ENCODE peak calls at places on chromosomes 16 and 17, in seven cellular contexts. T is neuronal stem cell, A is IMR-90, L is mesendoderm, D is mesenchymal stem cell, S is H1, J is trophoblast cell. G is an unnamed sample.

GRCh38 chr17:76444518-76445311 is 8.2 kb downstream of the UBE2O start:
- DNase-seq in T (no peak), A (peak; percentile 55), L (peak; percentile 82), D (peak; percentile 49), S (no peak), J (no peak), G (peak; percentile 61)

GRCh38 chr16:49740190-49740589 is 115.7 kb downstream of the ZNF423 start:
- DNase-seq in T (no peak), A (no peak), L (no peak), D (no peak), S (no peak), J (no peak), G (no peak)

GRCh38 chr17:4472281-4472680 is 26.4 kb upstream of the SPNS2 start:
- DNase-seq in T (no peak), A (no peak), L (peak; percentile 34), D (no peak), S (no peak), J (peak; percentile 86), G (no peak)

GRCh38 chr17:38925263-38925995 is at the start of gene LASP1NB:
- DNase-seq in T (no peak), A (peak; percentile 70), L (peak; percentile 77), D (no peak), S (no peak), J (no peak), G (peak; percentile 89)

GRCh38 chr16:46728804-46729203 is 19.3 kb downstream of the MYLK3 start:
- DNase-seq in T (no peak), A (no peak), L (no peak), D (no peak), S (no peak), J (no peak), G (no peak)

GRCh38 chr16:69579783-69580182 is 14.0 kb downstream of the NFAT5 start:
- DNase-seq in T (no peak), A (no peak), L (no peak), D (no peak), S (no peak), J (no peak), G (no peak)

GRCh38 chr17:65064452-65065019 is 8.0 kb upstream of the GNA13 start:
- DNase-seq in T (no peak), A (peak; percentile 88), L (peak; percentile 95), D (peak; percentile 84), S (no peak), J (no peak), G (peak; percentile 43)

GRCh38 chr16:48381201-48381600 is 4.0 kb downstream of the SIAH1 start:
- DNase-seq in T (no peak), A (peak; percentile 44), L (no peak), D (peak; percentile 27), S (no peak), J (peak; percentile 36), G (no peak)

GRCh38 chr17:44878627-44879221 is 20.5 kb downstream of the EFTUD2 start:
- DNase-seq in T (no peak), A (peak; percentile 38), L (peak; percentile 20), D (peak; percentile 52), S (no peak), J (peak; percentile 68), G (no peak)

GRCh38 chr17:39223907-39224777 is 1.6 kb downstream of the STAC2 start:
- DNase-seq in T (no peak), A (no peak), L (no peak), D (no peak), S (no peak), J (no peak), G (no peak)

GRCh38 chr16:57801856-57802634 is at the start of gene KIFC3:
- DNase-seq in T (no peak), A (peak; percentile 72), L (peak; percentile 78), D (peak; percentile 82), S (no peak), J (peak; percentile 47), G (peak; percentile 49)

GRCh38 chr17:17353625-17354484 is 50.7 kb downstream of the NT5M start:
- DNase-seq in T (no peak), A (no peak), L (no peak), D (no peak), S (no peak), J (no peak), G (no peak)

GRCh38 chr17:62857526-62857925 is 49.4 kb upstream of the MARCHF10 start:
- DNase-seq in T (no peak), A (no peak), L (no peak), D (no peak), S (no peak), J (no peak), G (no peak)

GRCh38 chr17:57585341-57586098 is 159.6 kb downstream of the CCDC182 start:
- DNase-seq in T (no peak), A (no peak), L (no peak), D (no peak), S (no peak), J (peak; percentile 5), G (no peak)

GRCh38 chr17:41082565-41083136 is 1.3 kb upstream of the KRTAP4-7 start:
- DNase-seq in T (no peak), A (peak; percentile 35), L (no peak), D (no peak), S (no peak), J (peak; percentile 70), G (no peak)

GRCh38 chr17:60586288-60586974 is 13.6 kb upstream of the PPM1D start:
- DNase-seq in T (no peak), A (peak; percentile 13), L (peak; percentile 44), D (peak; percentile 22), S (no peak), J (peak; percentile 54), G (peak; percentile 67)

GRCh38 chr17:69592692-69593350 is 178.3 kb downstream of the MAP2K6 start:
- DNase-seq in T (no peak), A (peak; percentile 93), L (no peak), D (no peak), S (no peak), J (peak; percentile 87), G (no peak)

GRCh38 chr17:50848039-50848438 is 12.7 kb downstream of the WFIKKN2 start:
- DNase-seq in T (no peak), A (no peak), L (no peak), D (no peak), S (no peak), J (no peak), G (peak; percentile 15)

GRCh38 chr16:88882358-88883030 is 16.0 kb upstream of the PABPN1L start:
- DNase-seq in T (no peak), A (no peak), L (no peak), D (no peak), S (no peak), J (no peak), G (no peak)

GRCh38 chr16:84520778-84521770 is 16.6 kb upstream of the MEAK7 start:
- DNase-seq in T (no peak), A (no peak), L (no peak), D (no peak), S (no peak), J (no peak), G (no peak)

GRCh38 chr16:84548508-84548907 is 44.0 kb upstream of the MEAK7 start:
- DNase-seq in T (no peak), A (no peak), L (peak; percentile 69), D (no peak), S (no peak), J (no peak), G (no peak)

GRCh38 chr16:17155936-17156335 is 314.8 kb downstream of the XYLT1 start:
- DNase-seq in T (no peak), A (no peak), L (no peak), D (no peak), S (no peak), J (no peak), G (no peak)
- H2AK5ac ChIP-seq in T (no peak overlapping the region), A (no peak overlapping the region), L (no peak overlapping the region), D (no peak overlapping the region), S (no peak overlapping the region), J (no peak overlapping the region), G (no peak overlapping the region)

GRCh38 chr16:23057013-23057596 is 92.1 kb downstream of the USP31 start:
- DNase-seq in T (no peak), A (no peak), L (no peak), D (no peak), S (no peak), J (no peak), G (no peak)

GRCh38 chr16:23058576-23058975 is 90.7 kb downstream of the USP31 start:
- DNase-seq in T (no peak), A (no peak), L (no peak), D (no peak), S (no peak), J (peak; percentile 40), G (no peak)

GRCh38 chr16:23052908-23053580 is 96.2 kb downstream of the USP31 start:
- DNase-seq in T (no peak), A (no peak), L (no peak), D (no peak), S (no peak), J (no peak), G (no peak)

GRCh38 chr16:23059433-23059832 is 89.8 kb downstream of the USP31 start:
- DNase-seq in T (no peak), A (no peak), L (no peak), D (no peak), S (no peak), J (no peak), G (no peak)

DNA sequence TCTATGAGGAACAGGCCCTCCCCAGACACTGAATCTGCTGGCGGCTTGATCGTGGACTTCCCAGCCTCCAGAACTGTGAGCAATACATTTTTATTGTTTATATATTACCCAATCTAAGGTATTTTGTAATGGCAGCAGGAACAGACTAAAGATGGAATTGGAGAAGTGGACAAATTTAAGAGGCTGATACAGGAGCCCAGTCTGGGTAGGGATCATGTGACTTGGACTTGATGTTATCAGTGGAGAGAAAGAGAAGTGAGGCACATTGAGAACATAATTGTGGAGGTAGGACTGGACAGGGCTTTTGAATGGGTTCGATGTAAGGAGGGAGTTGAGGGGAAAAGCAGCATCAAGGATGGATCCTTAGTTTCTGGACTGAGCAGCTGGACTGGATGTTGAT is 93.8 kb downstream of the USP31 start:
- DNase-seq in T (no peak), A (no peak), L (no peak), D (no peak), S (no peak), J (no peak), G (no peak)
- H2AK5ac ChIP-seq in T (no peak overlapping the region), A (no peak overlapping the region), L (no peak overlapping the region), D (no peak overlapping the region), S (no peak overlapping the region), J (no peak overlapping the region), G (no peak overlapping the region)

GRCh38 chr17:43453331-43453812 is 30.4 kb upstream of the DHX8 start:
- DNase-seq in T (no peak), A (no peak), L (no peak), D (peak; percentile 26), S (no peak), J (no peak), G (no peak)
- H2AK5ac ChIP-seq in T (no peak overlapping the region), A (no peak overlapping the region), L (no peak overlapping the region), D (no peak overlapping the region), S (no peak overlapping the region), J (no peak overlapping the region), G (no peak overlapping the region)

GRCh38 chr16:53900678-53901077 is 196.7 kb downstream of the FTO start:
- DNase-seq in T (no peak), A (no peak), L (peak; percentile 49), D (no peak), S (no peak), J (no peak), G (no peak)

GRCh38 chr16:53896711-53897110 is 192.8 kb downstream of the FTO start:
- DNase-seq in T (no peak), A (no peak), L (no peak), D (no peak), S (no peak), J (no peak), G (no peak)

GRCh38 chr16:53898993-53899392 is 195.0 kb downstream of the FTO start:
- DNase-seq in T (no peak), A (no peak), L (no peak), D (no peak), S (no peak), J (no peak), G (no peak)

GRCh38 chr16:53901396-53901795 is 197.4 kb downstream of the FTO start:
- DNase-seq in T (no peak), A (no peak), L (no peak), D (no peak), S (no peak), J (no peak), G (no peak)

GRCh38 chr16:53899471-53899870 is 195.5 kb downstream of the FTO start:
- DNase-seq in T (no peak), A (no peak), L (no peak), D (no peak), S (no peak), J (no peak), G (no peak)
- H2AK5ac ChIP-seq in T (no peak overlapping the region), A (no peak overlapping the region), L (no peak overlapping the region), D (no peak overlapping the region), S (no peak overlapping the region), J (no peak overlapping the region), G (no peak overlapping the region)

G was measured in H9.